ENCODE peak calls at places on chromosomes 7 and 10, in six cellular contexts. One of them, this sample, is unnamed.
A peak's percentile ranks its signal among the peaks of the same experiment; 100 is the strongest.

GRCh38 chr10:70880077-70880534 is 8.3 kb downstream of the PCBD1 start:
- DNase-seq in sciatic nerve: peak; percentile 86
- DNase-seq in Calu3: peak; percentile 86
- DNase-seq in lower lobe of right lung: peak; percentile 74
- DNase-seq in non-pigmented ciliary epithelial cell: peak; percentile 54
- DNase-seq in nephron progenitor cell: peak; percentile 78
- DNase-seq in this sample: peak; percentile 75

GRCh38 chr10:110919971-110920881 is 822 bp downstream of the SHOC2 start:
- DNase-seq in sciatic nerve: peak; percentile 69
- DNase-seq in Calu3: peak; percentile 26
- DNase-seq in lower lobe of right lung: peak; percentile 62
- DNase-seq in non-pigmented ciliary epithelial cell: no peak
- DNase-seq in nephron progenitor cell: no peak
- DNase-seq in this sample: peak; percentile 34

GRCh38 chr7:99139031-99139430 is 4.9 kb downstream of the SMURF1 start:
- DNase-seq in sciatic nerve: no peak
- DNase-seq in Calu3: no peak
- DNase-seq in lower lobe of right lung: no peak
- DNase-seq in non-pigmented ciliary epithelial cell: no peak
- DNase-seq in nephron progenitor cell: no peak
- DNase-seq in this sample: no peak

GRCh38 chr10:35379226-35380137 is 43.2 kb downstream of the CCNY start:
- DNase-seq in sciatic nerve: no peak
- DNase-seq in Calu3: peak; percentile 10
- DNase-seq in lower lobe of right lung: no peak
- DNase-seq in non-pigmented ciliary epithelial cell: no peak
- DNase-seq in nephron progenitor cell: no peak
- DNase-seq in this sample: no peak

GRCh38 chr10:1378473-1378872 is 322.3 kb downstream of the WDR37 start:
- DNase-seq in sciatic nerve: no peak
- DNase-seq in Calu3: no peak
- DNase-seq in lower lobe of right lung: no peak
- DNase-seq in non-pigmented ciliary epithelial cell: no peak
- DNase-seq in nephron progenitor cell: no peak
- DNase-seq in this sample: no peak

GRCh38 chr10:34156781-34157425 is 658.2 kb downstream of the PARD3 start:
- DNase-seq in sciatic nerve: no peak
- DNase-seq in Calu3: no peak
- DNase-seq in lower lobe of right lung: no peak
- DNase-seq in non-pigmented ciliary epithelial cell: no peak
- DNase-seq in nephron progenitor cell: no peak
- DNase-seq in this sample: no peak

GRCh38 chr10:21195149-21195731 is 298.1 kb upstream of the NEBL start:
- DNase-seq in sciatic nerve: no peak
- DNase-seq in Calu3: peak; percentile 52
- DNase-seq in lower lobe of right lung: no peak
- DNase-seq in non-pigmented ciliary epithelial cell: no peak
- DNase-seq in nephron progenitor cell: no peak
- DNase-seq in this sample: no peak

GRCh38 chr10:76998451-76998850 is 639.2 kb downstream of the KCNMA1 start:
- DNase-seq in sciatic nerve: no peak
- DNase-seq in Calu3: no peak
- DNase-seq in lower lobe of right lung: no peak
- DNase-seq in non-pigmented ciliary epithelial cell: no peak
- DNase-seq in nephron progenitor cell: no peak
- DNase-seq in this sample: no peak

GRCh38 chr10:122112625-122113160 is 123.7 kb downstream of the TACC2 start:
- DNase-seq in sciatic nerve: peak; percentile 86
- DNase-seq in Calu3: peak; percentile 80
- DNase-seq in lower lobe of right lung: peak; percentile 91
- DNase-seq in non-pigmented ciliary epithelial cell: peak; percentile 65
- DNase-seq in nephron progenitor cell: peak; percentile 83
- DNase-seq in this sample: peak; percentile 93

GRCh38 chr10:113385021-113385975 is 167.6 kb upstream of the HABP2 start:
- DNase-seq in sciatic nerve: peak; percentile 88
- DNase-seq in Calu3: peak; percentile 66
- DNase-seq in lower lobe of right lung: peak; percentile 80
- DNase-seq in non-pigmented ciliary epithelial cell: peak; percentile 60
- DNase-seq in nephron progenitor cell: peak; percentile 77
- DNase-seq in this sample: peak; percentile 85

GRCh38 chr10:94785211-94785610 is 22.7 kb downstream of the CYP2C19 start:
- DNase-seq in sciatic nerve: no peak
- DNase-seq in Calu3: no peak
- DNase-seq in lower lobe of right lung: no peak
- DNase-seq in non-pigmented ciliary epithelial cell: no peak
- DNase-seq in nephron progenitor cell: no peak
- DNase-seq in this sample: no peak